ENCODE peak calls at places on chromosomes 12 and 14, in nine cellular contexts. B is RWPE2; U is gastrocnemius medialis; W is Calu3; A is fibroblast of the conjunctiva; P is RKO; S is T-cell; G is brain microvascular endothelial cell; F is stimulated activated CD4-positive, alpha-beta T cell treated with anti-CD3 and anti-CD28 coated beads, Interleukin-1b, Interleukin-23, amount 100 ng/mL, for 4 hours. J is an unnamed sample.
A peak's percentile ranks its signal among the peaks of the same experiment; 100 is the strongest.

GRCh38 chr12:83802011-83802410 is 1110.6 kb downstream of the SLC6A15 start:
- DNase-seq in F (no peak), A (no peak), U (no peak), B (no peak), G (no peak), W (no peak), S (no peak), P (no peak), J (no peak)

GRCh38 chr14:89185919-89186849 is 230.8 kb downstream of the FOXN3 start:
- DNase-seq in A (peak; percentile 20), U (peak; percentile 80), B (no peak), F (no peak), G (peak; percentile 49), P (peak; percentile 10), S (no peak), W (no peak), J (peak; percentile 43)

GRCh38 chr12:127822743-127823433 is 444.1 kb upstream of the TMEM132C start:
- DNase-seq in W (no peak), F (no peak), G (no peak), B (no peak), S (no peak), P (no peak), U (no peak), A (no peak), J (no peak)

GRCh38 chr12:91513354-91513753 is 330.7 kb upstream of the DCN start:
- DNase-seq in F (no peak), S (no peak), P (no peak), G (no peak), U (no peak), W (no peak), A (peak; percentile 1), B (no peak), J (no peak)

GRCh38 chr14:96109956-96110355 is 70.8 kb downstream of the C14orf132 start:
- DNase-seq in B (no peak), F (no peak), P (no peak), U (no peak), A (no peak), S (no peak), W (no peak), G (no peak), J (no peak)

GRCh38 chr12:122836027-122836921 is 1.0 kb downstream of the HIP1R start:
- DNase-seq in S (peak; percentile 70), B (no peak), G (no peak), F (peak; percentile 25), A (no peak), W (peak; percentile 60), U (no peak), P (peak; percentile 72), J (peak; percentile 68)

GRCh38 chr12:51873251-51873994 is 14.5 kb upstream of the ANKRD33 start:
- DNase-seq in G (no peak), A (no peak), U (no peak), F (no peak), W (no peak), P (no peak), S (no peak), B (no peak), J (no peak)

GRCh38 chr12:23684121-23684520 is 265.3 kb downstream of the SOX5 start:
- DNase-seq in S (no peak), B (no peak), A (no peak), P (no peak), F (no peak), W (no peak), U (no peak), G (no peak), J (no peak)

GRCh38 chr14:99572173-99572999 is 31.6 kb downstream of the CCDC85C start:
- DNase-seq in P (no peak), S (no peak), W (no peak), U (peak; percentile 69), G (no peak), F (no peak), B (no peak), A (no peak), J (no peak)

GRCh38 chr12:95060951-95061350 is 12.5 kb downstream of the NR2C1 start:
- DNase-seq in S (no peak), B (no peak), A (no peak), U (no peak), F (no peak), P (no peak), W (no peak), G (no peak), J (no peak)

GRCh38 chr12:89453579-89453978 is 71.0 kb downstream of the GALNT4 start:
- DNase-seq in G (peak; percentile 62), U (no peak), S (no peak), P (no peak), A (peak; percentile 63), F (no peak), W (no peak), B (no peak), J (no peak)

GRCh38 chr14:22314183-22314820 is 274.7 kb downstream of the DAD1 start:
- DNase-seq in G (peak; percentile 63), P (peak; percentile 70), U (no peak), S (no peak), W (peak; percentile 57), F (no peak), A (peak; percentile 30), B (no peak), J (peak; percentile 65)

GRCh38 chr12:130608132-130608531 is 108.0 kb downstream of the RIMBP2 start:
- DNase-seq in U (no peak), A (no peak), F (no peak), B (no peak), S (no peak), P (no peak), G (no peak), W (no peak), J (no peak)

GRCh38 chr14:100659345-100660001 is 67.2 kb upstream of the DLK1 start:
- DNase-seq in A (no peak), W (no peak), B (no peak), G (no peak), P (no peak), S (no peak), F (no peak), U (no peak), J (no peak)

GRCh38 chr12:110555509-110556406 is 27.4 kb downstream of the PPTC7 start:
- DNase-seq in U (no peak), A (no peak), S (no peak), W (no peak), G (peak; percentile 53), F (no peak), B (no peak), P (no peak), J (peak; percentile 30)

GRCh38 chr14:78644824-78645559 is 474.8 kb downstream of the NRXN3 start:
- DNase-seq in B (no peak), P (no peak), W (no peak), F (no peak), S (no peak), G (no peak), U (no peak), A (no peak), J (no peak)

GRCh38 chr14:91193069-91193468 is 51.4 kb downstream of the GPR68 start:
- DNase-seq in G (no peak), B (no peak), U (no peak), S (no peak), F (no peak), P (no peak), A (no peak), W (no peak), J (no peak)

GRCh38 chr12:113967368-113967767 is 1.2 kb upstream of the RBM19 start:
- DNase-seq in P (no peak), A (no peak), F (no peak), W (no peak), S (no peak), B (no peak), G (no peak), U (no peak), J (no peak)

GRCh38 chr12:132236129-132236929 is 92.1 kb downstream of the NOC4L start:
- DNase-seq in A (no peak), F (no peak), P (no peak), W (no peak), G (no peak), S (no peak), B (peak; percentile 43), U (no peak), J (no peak)

GRCh38 chr14:44374906-44375305 is 132.2 kb downstream of the FSCB start:
- DNase-seq in P (no peak), F (no peak), A (no peak), S (no peak), B (no peak), W (no peak), U (no peak), G (no peak), J (no peak)

GRCh38 chr12:47797432-47797831 is 22.3 kb downstream of the HDAC7 start:
- DNase-seq in G (no peak), S (peak; percentile 37), F (no peak), B (no peak), W (no peak), A (no peak), U (no peak), P (no peak), J (no peak)

GRCh38 chr12:2690348-2691000 is 104.3 kb upstream of the FKBP4 start:
- DNase-seq in B (no peak), S (no peak), A (no peak), U (no peak), P (no peak), W (no peak), F (no peak), G (no peak), J (no peak)

GRCh38 chr12:113837528-113838296 is 128.4 kb downstream of the RBM19 start:
- DNase-seq in U (no peak), S (no peak), W (no peak), B (no peak), P (no peak), G (no peak), F (no peak), A (no peak), J (no peak)

GRCh38 chr14:87286191-87286590 is 706.8 kb downstream of the GALC start:
- DNase-seq in U (no peak), G (no peak), S (no peak), F (no peak), B (no peak), W (no peak), A (no peak), P (no peak), J (no peak)

GRCh38 chr12:123983822-123984485 is 10.9 kb downstream of the ZNF664 start:
- DNase-seq in G (peak; percentile 40), P (peak; percentile 77), S (peak; percentile 43), W (peak; percentile 46), B (no peak), F (peak; percentile 9), A (peak; percentile 71), U (peak; percentile 36), J (peak; percentile 68)

GRCh38 chr14:42224053-42224888 is 617.6 kb downstream of the LRFN5 start:
- DNase-seq in W (peak; percentile 66), A (peak; percentile 50), U (no peak), P (peak; percentile 72), G (peak; percentile 56), B (peak; percentile 69), S (no peak), F (no peak), J (peak; percentile 21)

GRCh38 chr12:50101663-50102062 is 2.1 kb upstream of the GPD1 start:
- DNase-seq in G (no peak), S (no peak), A (peak; percentile 43), F (no peak), W (no peak), P (peak; percentile 78), B (no peak), U (no peak), J (peak; percentile 53)

GRCh38 chr14:25094171-25094907 is 44.4 kb upstream of the STXBP6 start:
- DNase-seq in B (no peak), A (no peak), U (no peak), P (no peak), G (no peak), W (no peak), S (no peak), F (no peak), J (no peak)

GRCh38 chr12:132078190-132078589 is 65.9 kb downstream of the DDX51 start:
- DNase-seq in S (no peak), F (no peak), W (no peak), P (no peak), U (no peak), A (peak; percentile 84), G (peak; percentile 57), B (no peak), J (no peak)

GRCh38 chr12:12095016-12095415 is 24.3 kb downstream of the BCL2L14 start:
- DNase-seq in F (no peak), S (no peak), W (no peak), P (no peak), B (no peak), G (peak; percentile 74), A (no peak), U (no peak), J (no peak)